ENCODE peak calls at places on chromosome 3, in five cellular contexts. H is K562, S is HepG2, V is upper lobe of left lung, R is GM12878. I is an unnamed sample.
A peak's percentile ranks its signal among the peaks of the same experiment; 100 is the strongest.

GRCh38 chr3:186476044-186476468 is 68.1 kb downstream of the CRYGS start:
- ATAC-seq in H (no peak), S (no peak), V (no peak), R (peak; percentile 66), I (no peak)

GRCh38 chr3:139388961-139389551 is 391 bp downstream of the COPB2 start:
- ATAC-seq in H (peak; percentile 18), S (no peak), V (no peak), R (no peak), I (no peak)

GRCh38 chr3:71438904-71439303 is 144.6 kb downstream of the FOXP1 start:
- ATAC-seq in H (no peak), S (no peak), V (no peak), R (no peak), I (no peak)

GRCh38 chr3:24339266-24339825 is 155.3 kb downstream of the THRB start:
- ATAC-seq in H (no peak), S (no peak), V (no peak), R (peak; percentile 16), I (no peak)

GRCh38 chr3:35200056-35200455 is 439.3 kb upstream of the ARPP21 start:
- ATAC-seq in H (no peak), S (no peak), V (no peak), R (no peak), I (no peak)

GRCh38 chr3:79835701-79836100 is 67.9 kb upstream of the ROBO1 start:
- ATAC-seq in H (no peak), S (no peak), V (no peak), R (no peak), I (no peak)

GRCh38 chr3:88785841-88786240 is 321.6 kb upstream of the EPHA3 start:
- ATAC-seq in H (no peak), S (no peak), V (no peak), R (no peak), I (no peak)

GRCh38 chr3:3902156-3902555 is 102.9 kb downstream of the LRRN1 start:
- ATAC-seq in H (no peak), S (no peak), V (no peak), R (no peak), I (no peak)

GRCh38 chr3:149934524-149934923 is 36.2 kb downstream of the PFN2 start:
- ATAC-seq in H (no peak), S (no peak), V (peak; percentile 62), R (no peak), I (peak; percentile 95)

GRCh38 chr3:168860592-168860991 is 764.9 kb upstream of the GOLIM4 start:
- ATAC-seq in H (no peak), S (no peak), V (no peak), R (no peak), I (no peak)

GRCh38 chr3:188067932-188068331 is 86.0 kb upstream of the LPP start:
- ATAC-seq in H (no peak), S (no peak), V (no peak), R (no peak), I (no peak)

GRCh38 chr3:66038384-66038725 is 363 bp downstream of the MAGI1 start:
- ATAC-seq in H (peak; percentile 59), S (peak; percentile 52), V (peak; percentile 28), R (peak; percentile 51), I (peak; percentile 47)

GRCh38 chr3:126969586-126969985 is 13.3 kb upstream of the PLXNA1 start:
- ATAC-seq in H (no peak), S (no peak), V (no peak), R (no peak), I (no peak)

GRCh38 chr3:3636815-3637214 is 162.4 kb upstream of the LRRN1 start:
- ATAC-seq in H (no peak), S (no peak), V (no peak), R (no peak), I (no peak)

GRCh38 chr3:103690536-103690935 is 1255.7 kb downstream of the ZPLD1 start:
- ATAC-seq in H (no peak), S (no peak), V (no peak), R (no peak), I (no peak)

GRCh38 chr3:65871305-65872141 is 167.2 kb downstream of the MAGI1 start:
- ATAC-seq in H (no peak), S (peak; percentile 71), V (no peak), R (no peak), I (no peak)

GRCh38 chr3:5994651-5995050 is 807.1 kb downstream of the EDEM1 start:
- ATAC-seq in H (no peak), S (no peak), V (no peak), R (no peak), I (no peak)

GRCh38 chr3:72798552-72799195 is 49.6 kb downstream of the SHQ1 start:
- ATAC-seq in H (no peak), S (no peak), V (no peak), R (no peak), I (no peak)

GRCh38 chr3:197432407-197433127 is 123.2 kb downstream of the BDH1 start:
- ATAC-seq in H (no peak), S (no peak), V (no peak), R (no peak), I (no peak)
- TF ChIP-seq POLR2AphosphoS5 in H (no peak), S (no peak), V (no peak), R (no peak), I (no peak)

GRCh38 chr3:67377299-67377698 is 277.1 kb downstream of the SUCLG2 start:
- ATAC-seq in H (peak; percentile 65), S (no peak), V (no peak), R (peak; percentile 28), I (no peak)
- TF ChIP-seq EP300 in H (no peak), S (no peak), V (no peak), R (no peak), I (no peak)

GRCh38 chr3:61663728-61664492 is 102.5 kb downstream of the PTPRG start:
- ATAC-seq in H (no peak), S (no peak), V (no peak), R (peak; percentile 25), I (peak; percentile 58)
- TF ChIP-seq POLR2AphosphoS5 in H (no peak), S (no peak), V (no peak), R (no peak), I (no peak)

GRCh38 chr3:78506581-78507195 is 1261.1 kb downstream of the ROBO1 start:
- ATAC-seq in H (no peak), S (peak; percentile 90), V (no peak), R (no peak), I (no peak)
- TF ChIP-seq EP300 in H (no peak), S (no peak), V (no peak), R (no peak), I (no peak)

DNA sequence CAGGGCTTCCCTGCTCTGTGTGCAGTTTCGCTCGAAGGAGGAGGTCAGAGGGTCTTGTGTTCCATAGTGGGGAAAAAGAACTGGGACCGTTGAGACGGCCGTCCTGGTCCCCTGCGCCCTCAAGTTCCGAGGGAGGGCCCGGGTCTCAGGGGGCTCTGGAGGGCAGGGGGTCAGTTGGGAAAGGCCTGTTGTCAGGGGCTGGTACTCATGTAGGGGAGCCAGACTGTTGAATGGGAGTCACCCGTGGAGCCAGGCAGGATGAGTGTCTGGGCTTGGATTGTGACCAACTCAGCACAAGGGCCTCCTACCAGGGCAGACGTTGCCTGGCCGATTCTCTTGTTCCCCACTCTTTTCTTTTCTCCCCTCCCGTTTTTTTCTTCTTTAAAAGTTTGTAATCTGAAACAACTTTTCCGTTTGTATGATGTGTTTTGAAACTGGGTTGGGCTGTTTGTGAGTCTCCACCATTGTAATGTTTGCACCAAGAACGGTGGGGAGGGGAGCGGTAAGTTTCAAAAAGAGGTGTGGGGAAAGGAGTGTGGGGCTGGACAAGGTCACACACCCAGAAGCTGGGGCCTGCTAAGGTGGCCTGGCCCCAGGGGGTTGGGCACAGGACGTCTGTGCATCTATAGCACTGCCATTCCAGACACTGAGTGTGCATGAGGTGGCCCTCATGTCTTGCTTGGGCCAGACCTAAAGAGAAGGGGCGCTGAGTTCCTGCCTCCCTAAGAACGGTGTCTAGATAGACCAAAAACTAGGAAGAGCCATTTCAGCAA is 1.1 kb downstream of the CMTM7 start:
- ATAC-seq in H (peak; percentile 48), S (peak; percentile 68), V (peak; percentile 82), R (peak; percentile 45), I (peak; percentile 37)
- TF ChIP-seq POLR2AphosphoS5 in H (no peak), S (no peak), V (no peak), R (no peak), I (no peak)

DNA sequence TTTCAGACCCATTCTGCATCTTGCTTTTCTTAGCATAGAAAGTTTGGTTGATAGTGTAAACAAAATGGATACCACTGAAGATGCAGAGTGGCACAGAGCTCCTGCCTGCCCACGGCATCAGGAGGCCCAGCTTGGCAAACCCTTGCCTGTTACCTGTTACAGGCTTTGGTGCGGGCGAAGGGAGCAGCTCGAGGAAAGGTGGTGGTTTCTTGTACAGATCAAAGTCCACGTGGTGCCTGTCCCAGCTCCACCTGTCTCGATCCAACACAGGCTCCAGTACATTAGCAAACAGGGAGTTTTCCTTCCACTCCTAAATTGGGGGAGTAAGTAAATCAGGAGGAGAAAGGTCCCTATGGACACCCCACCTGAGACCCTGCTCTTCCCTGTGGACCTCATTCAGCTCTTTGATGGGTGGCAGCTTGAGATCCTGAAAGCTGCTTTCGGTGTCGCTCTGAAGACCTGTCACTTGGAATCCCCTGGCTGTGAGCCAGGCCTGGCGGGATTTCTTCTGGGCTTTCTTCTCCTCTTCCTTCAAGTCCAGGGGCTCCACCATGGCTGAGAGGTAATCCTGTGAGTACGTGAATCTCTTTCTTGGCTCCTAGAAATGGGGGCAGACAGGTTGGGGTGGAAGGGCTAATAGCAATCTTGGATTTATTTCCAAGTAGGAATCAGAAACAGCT is 35.7 kb downstream of the ACAD9 start:
- ATAC-seq in H (no peak), S (no peak), V (no peak), R (no peak), I (no peak)
- TF ChIP-seq EP300 in H (no peak), S (no peak), V (no peak), R (no peak), I (no peak)

GRCh38 chr3:155018621-155019330 is 61.3 kb upstream of the MME start:
- ATAC-seq in H (peak; percentile 78), S (no peak), V (peak; percentile 28), R (no peak), I (no peak)
- TF ChIP-seq POLR2AphosphoS5 in H (peak; percentile 70), S (no peak), V (no peak), R (no peak), I (no peak)

DNA sequence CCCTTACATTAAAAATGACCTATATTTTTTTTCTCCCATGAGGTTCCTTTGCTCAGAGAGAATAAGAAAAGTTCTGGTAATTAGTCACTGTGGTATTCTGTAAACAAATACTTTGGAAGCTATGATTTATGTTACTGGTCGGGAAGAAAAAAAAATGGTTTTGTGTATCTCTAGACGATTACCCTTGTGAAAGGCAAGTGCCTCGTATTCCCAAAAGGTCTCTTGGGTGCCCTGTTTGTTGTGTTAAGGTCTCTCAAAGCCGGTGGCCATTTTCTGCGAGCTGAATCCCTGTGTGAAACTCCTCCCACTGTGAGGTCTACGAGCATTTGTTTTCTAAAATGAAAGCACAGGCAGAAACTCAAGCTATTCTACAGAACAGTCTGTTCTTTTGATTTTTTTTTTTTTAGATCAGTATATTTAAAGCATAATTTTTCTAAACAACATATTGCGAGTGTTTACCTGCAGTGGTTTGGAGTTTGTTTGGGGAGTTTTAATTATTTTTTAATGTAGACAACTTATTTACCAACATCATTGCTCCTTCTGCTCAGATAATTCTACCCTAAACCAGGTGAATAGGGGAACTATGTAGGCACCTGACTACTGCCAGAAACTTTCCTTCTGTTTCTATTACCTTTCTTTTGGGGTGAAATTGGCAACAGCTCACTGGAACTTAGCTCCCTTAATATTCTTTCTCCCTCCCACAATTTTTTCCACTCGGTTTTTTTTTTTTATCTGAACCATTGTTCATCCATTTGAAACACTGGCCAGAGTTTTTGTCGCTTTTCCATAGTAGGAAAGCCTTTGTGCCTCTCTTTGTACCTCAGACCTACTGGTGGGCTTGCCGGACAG is 44.0 kb downstream of the ZBTB38 start:
- ATAC-seq in H (peak; percentile 71), S (peak; percentile 19), V (peak; percentile 74), R (peak; percentile 63), I (peak; percentile 54)
- TF ChIP-seq EP300 in H (no peak), S (no peak), V (no peak), R (no peak), I (no peak)